ENCODE peak calls at places on chromosome 11, in ten cellular contexts. One of them, this sample, is unnamed.

GRCh38 chr11:23903044-23903704 is 593.7 kb upstream of the LUZP2 start:
- DNase-seq in activated CD4-positive, alpha-beta memory T cell treated with anti-CD3 and anti-CD28 coated beads, Interleukin-2, amount 10 ng/mL, durations not matched to agents 7 days and 5 days: no peak
- DNase-seq in SK-MEL-5: no peak
- DNase-seq in ELR: peak; percentile 94
- DNase-seq in AG09319: no peak
- DNase-seq in T-cell: no peak
- DNase-seq in T-helper 1 cell: no peak
- DNase-seq in activated naive CD8-positive, alpha-beta T cell treated with anti-CD3 and anti-CD28 coated beads, Interleukin-2, amount 10 ng/mL, durations not matched to agents 7 days and 5 days: no peak
- DNase-seq in stimulated activated naive B cell treated with anti-CD40 and anti-IgM and Interleukin-4, amounts not matched to agents 10 μg/mL and 1 μg/mL and 100 μg/mL, for 72 hours: no peak
- DNase-seq in stimulated activated CD8-positive, alpha-beta memory T cell treated with anti-CD3 and anti-CD28 coated beads, Interleukin-15, amount 100 ng/mL, for 1 hour: no peak
- DNase-seq in this sample: peak; percentile 75

GRCh38 chr11:47768090-47768620 is 1.0 kb upstream of the FNBP4 start:
- DNase-seq in activated CD4-positive, alpha-beta memory T cell treated with anti-CD3 and anti-CD28 coated beads, Interleukin-2, amount 10 ng/mL, durations not matched to agents 7 days and 5 days: peak; percentile 32
- DNase-seq in SK-MEL-5: peak; percentile 87
- DNase-seq in ELR: peak; percentile 85
- DNase-seq in AG09319: peak; percentile 47
- DNase-seq in T-cell: peak; percentile 5
- DNase-seq in T-helper 1 cell: peak; percentile 51
- DNase-seq in activated naive CD8-positive, alpha-beta T cell treated with anti-CD3 and anti-CD28 coated beads, Interleukin-2, amount 10 ng/mL, durations not matched to agents 7 days and 5 days: peak; percentile 47
- DNase-seq in stimulated activated naive B cell treated with anti-CD40 and anti-IgM and Interleukin-4, amounts not matched to agents 10 μg/mL and 1 μg/mL and 100 μg/mL, for 72 hours: no peak
- DNase-seq in stimulated activated CD8-positive, alpha-beta memory T cell treated with anti-CD3 and anti-CD28 coated beads, Interleukin-15, amount 100 ng/mL, for 1 hour: no peak
- DNase-seq in this sample: peak; percentile 65

GRCh38 chr11:1959786-1960185 is 12.7 kb downstream of the MRPL23 start:
- DNase-seq in activated CD4-positive, alpha-beta memory T cell treated with anti-CD3 and anti-CD28 coated beads, Interleukin-2, amount 10 ng/mL, durations not matched to agents 7 days and 5 days: no peak
- DNase-seq in SK-MEL-5: no peak
- DNase-seq in ELR: no peak
- DNase-seq in AG09319: no peak
- DNase-seq in T-cell: no peak
- DNase-seq in T-helper 1 cell: no peak
- DNase-seq in activated naive CD8-positive, alpha-beta T cell treated with anti-CD3 and anti-CD28 coated beads, Interleukin-2, amount 10 ng/mL, durations not matched to agents 7 days and 5 days: peak; percentile 21
- DNase-seq in stimulated activated naive B cell treated with anti-CD40 and anti-IgM and Interleukin-4, amounts not matched to agents 10 μg/mL and 1 μg/mL and 100 μg/mL, for 72 hours: no peak
- DNase-seq in stimulated activated CD8-positive, alpha-beta memory T cell treated with anti-CD3 and anti-CD28 coated beads, Interleukin-15, amount 100 ng/mL, for 1 hour: no peak
- DNase-seq in this sample: no peak

GRCh38 chr11:116709970-116710369 is 62.8 kb downstream of the BUD13 start:
- DNase-seq in activated CD4-positive, alpha-beta memory T cell treated with anti-CD3 and anti-CD28 coated beads, Interleukin-2, amount 10 ng/mL, durations not matched to agents 7 days and 5 days: no peak
- DNase-seq in SK-MEL-5: no peak
- DNase-seq in ELR: no peak
- DNase-seq in AG09319: no peak
- DNase-seq in T-cell: no peak
- DNase-seq in T-helper 1 cell: no peak
- DNase-seq in activated naive CD8-positive, alpha-beta T cell treated with anti-CD3 and anti-CD28 coated beads, Interleukin-2, amount 10 ng/mL, durations not matched to agents 7 days and 5 days: no peak
- DNase-seq in stimulated activated naive B cell treated with anti-CD40 and anti-IgM and Interleukin-4, amounts not matched to agents 10 μg/mL and 1 μg/mL and 100 μg/mL, for 72 hours: no peak
- DNase-seq in stimulated activated CD8-positive, alpha-beta memory T cell treated with anti-CD3 and anti-CD28 coated beads, Interleukin-15, amount 100 ng/mL, for 1 hour: no peak
- DNase-seq in this sample: no peak

GRCh38 chr11:107669893-107670601 is 41.8 kb downstream of the SLN start:
- DNase-seq in activated CD4-positive, alpha-beta memory T cell treated with anti-CD3 and anti-CD28 coated beads, Interleukin-2, amount 10 ng/mL, durations not matched to agents 7 days and 5 days: no peak
- DNase-seq in SK-MEL-5: no peak
- DNase-seq in ELR: no peak
- DNase-seq in AG09319: no peak
- DNase-seq in T-cell: no peak
- DNase-seq in T-helper 1 cell: no peak
- DNase-seq in activated naive CD8-positive, alpha-beta T cell treated with anti-CD3 and anti-CD28 coated beads, Interleukin-2, amount 10 ng/mL, durations not matched to agents 7 days and 5 days: no peak
- DNase-seq in stimulated activated naive B cell treated with anti-CD40 and anti-IgM and Interleukin-4, amounts not matched to agents 10 μg/mL and 1 μg/mL and 100 μg/mL, for 72 hours: no peak
- DNase-seq in stimulated activated CD8-positive, alpha-beta memory T cell treated with anti-CD3 and anti-CD28 coated beads, Interleukin-15, amount 100 ng/mL, for 1 hour: no peak
- DNase-seq in this sample: no peak

GRCh38 chr11:59728913-59729312 is 15.3 kb upstream of the OR10V1 start:
- DNase-seq in activated CD4-positive, alpha-beta memory T cell treated with anti-CD3 and anti-CD28 coated beads, Interleukin-2, amount 10 ng/mL, durations not matched to agents 7 days and 5 days: peak; percentile 61
- DNase-seq in SK-MEL-5: no peak
- DNase-seq in ELR: peak; percentile 16
- DNase-seq in AG09319: no peak
- DNase-seq in T-cell: no peak
- DNase-seq in T-helper 1 cell: peak; percentile 38
- DNase-seq in activated naive CD8-positive, alpha-beta T cell treated with anti-CD3 and anti-CD28 coated beads, Interleukin-2, amount 10 ng/mL, durations not matched to agents 7 days and 5 days: peak; percentile 30
- DNase-seq in stimulated activated naive B cell treated with anti-CD40 and anti-IgM and Interleukin-4, amounts not matched to agents 10 μg/mL and 1 μg/mL and 100 μg/mL, for 72 hours: no peak
- DNase-seq in stimulated activated CD8-positive, alpha-beta memory T cell treated with anti-CD3 and anti-CD28 coated beads, Interleukin-15, amount 100 ng/mL, for 1 hour: no peak
- DNase-seq in this sample: no peak

GRCh38 chr11:129960216-129961214 is 42.1 kb downstream of the PRDM10 start:
- DNase-seq in activated CD4-positive, alpha-beta memory T cell treated with anti-CD3 and anti-CD28 coated beads, Interleukin-2, amount 10 ng/mL, durations not matched to agents 7 days and 5 days: no peak
- DNase-seq in SK-MEL-5: peak; percentile 58
- DNase-seq in ELR: peak; percentile 94
- DNase-seq in AG09319: peak; percentile 22
- DNase-seq in T-cell: no peak
- DNase-seq in T-helper 1 cell: peak; percentile 47
- DNase-seq in activated naive CD8-positive, alpha-beta T cell treated with anti-CD3 and anti-CD28 coated beads, Interleukin-2, amount 10 ng/mL, durations not matched to agents 7 days and 5 days: no peak
- DNase-seq in stimulated activated naive B cell treated with anti-CD40 and anti-IgM and Interleukin-4, amounts not matched to agents 10 μg/mL and 1 μg/mL and 100 μg/mL, for 72 hours: peak; percentile 44
- DNase-seq in stimulated activated CD8-positive, alpha-beta memory T cell treated with anti-CD3 and anti-CD28 coated beads, Interleukin-15, amount 100 ng/mL, for 1 hour: no peak
- DNase-seq in this sample: peak; percentile 84

GRCh38 chr11:116731097-116731761 is 41.6 kb downstream of the BUD13 start:
- DNase-seq in activated CD4-positive, alpha-beta memory T cell treated with anti-CD3 and anti-CD28 coated beads, Interleukin-2, amount 10 ng/mL, durations not matched to agents 7 days and 5 days: no peak
- DNase-seq in SK-MEL-5: no peak
- DNase-seq in ELR: peak; percentile 10
- DNase-seq in AG09319: no peak
- DNase-seq in T-cell: no peak
- DNase-seq in T-helper 1 cell: no peak
- DNase-seq in activated naive CD8-positive, alpha-beta T cell treated with anti-CD3 and anti-CD28 coated beads, Interleukin-2, amount 10 ng/mL, durations not matched to agents 7 days and 5 days: no peak
- DNase-seq in stimulated activated naive B cell treated with anti-CD40 and anti-IgM and Interleukin-4, amounts not matched to agents 10 μg/mL and 1 μg/mL and 100 μg/mL, for 72 hours: no peak
- DNase-seq in stimulated activated CD8-positive, alpha-beta memory T cell treated with anti-CD3 and anti-CD28 coated beads, Interleukin-15, amount 100 ng/mL, for 1 hour: no peak
- DNase-seq in this sample: no peak

GRCh38 chr11:125441648-125442410 is 54.2 kb downstream of the FEZ1 start:
- DNase-seq in activated CD4-positive, alpha-beta memory T cell treated with anti-CD3 and anti-CD28 coated beads, Interleukin-2, amount 10 ng/mL, durations not matched to agents 7 days and 5 days: no peak
- DNase-seq in SK-MEL-5: no peak
- DNase-seq in ELR: no peak
- DNase-seq in AG09319: no peak
- DNase-seq in T-cell: no peak
- DNase-seq in T-helper 1 cell: no peak
- DNase-seq in activated naive CD8-positive, alpha-beta T cell treated with anti-CD3 and anti-CD28 coated beads, Interleukin-2, amount 10 ng/mL, durations not matched to agents 7 days and 5 days: no peak
- DNase-seq in stimulated activated naive B cell treated with anti-CD40 and anti-IgM and Interleukin-4, amounts not matched to agents 10 μg/mL and 1 μg/mL and 100 μg/mL, for 72 hours: no peak
- DNase-seq in stimulated activated CD8-positive, alpha-beta memory T cell treated with anti-CD3 and anti-CD28 coated beads, Interleukin-15, amount 100 ng/mL, for 1 hour: no peak
- DNase-seq in this sample: no peak

GRCh38 chr11:73141031-73141308 is 1.1 kb downstream of the FCHSD2 start:
- DNase-seq in activated CD4-positive, alpha-beta memory T cell treated with anti-CD3 and anti-CD28 coated beads, Interleukin-2, amount 10 ng/mL, durations not matched to agents 7 days and 5 days: peak; percentile 43
- DNase-seq in SK-MEL-5: peak; percentile 8
- DNase-seq in ELR: peak; percentile 53
- DNase-seq in AG09319: no peak
- DNase-seq in T-cell: no peak
- DNase-seq in T-helper 1 cell: peak; percentile 19
- DNase-seq in activated naive CD8-positive, alpha-beta T cell treated with anti-CD3 and anti-CD28 coated beads, Interleukin-2, amount 10 ng/mL, durations not matched to agents 7 days and 5 days: peak; percentile 58
- DNase-seq in stimulated activated naive B cell treated with anti-CD40 and anti-IgM and Interleukin-4, amounts not matched to agents 10 μg/mL and 1 μg/mL and 100 μg/mL, for 72 hours: no peak
- DNase-seq in stimulated activated CD8-positive, alpha-beta memory T cell treated with anti-CD3 and anti-CD28 coated beads, Interleukin-15, amount 100 ng/mL, for 1 hour: no peak
- DNase-seq in this sample: peak; percentile 9

This sample was measured in mammary epithelial cell.